ENCODE peak calls at places on chromosomes 12 and 14, in four cellular contexts. U is psoas muscle, A is mammary epithelial cell, O is cardiac fibroblast. N is an unnamed sample.

GRCh38 chr12:119208626-119209061 is 29.9 kb downstream of the HSPB8 start:
- DNase-seq in U (peak), A (peak), O (peak), N (peak)

GRCh38 chr14:64491637-64492036 is 12.0 kb downstream of the ZBTB25 start:
- DNase-seq in U (no peak), A (no peak), O (no peak), N (no peak)

GRCh38 chr12:52686756-52687487 is 6.7 kb upstream of the KRT1 start:
- DNase-seq in U (no peak), A (no peak), O (no peak), N (no peak)

GRCh38 chr14:67815573-67816235 is 686 bp downstream of the ZFYVE26 start:
- DNase-seq in U (no peak), A (peak), O (peak), N (peak)

GRCh38 chr14:68740798-68741480 is 51.9 kb downstream of the ZFP36L1 start:
- DNase-seq in U (no peak), A (no peak), O (no peak), N (no peak)

GRCh38 chr12:89566615-89567014 is 40.8 kb upstream of the POC1B start:
- DNase-seq in U (no peak), A (peak), O (peak), N (peak)

GRCh38 chr14:68349900-68350323 is 443.0 kb downstream of the ZFP36L1 start:
- DNase-seq in U (no peak), A (no peak), O (peak), N (no peak)

GRCh38 chr14:35531960-35532747 is 1.8 kb upstream of the INSM2 start:
- DNase-seq in U (no peak), A (no peak), O (no peak), N (no peak)

GRCh38 chr12:3281588-3282150 is 204.5 kb downstream of the TSPAN9 start:
- DNase-seq in U (no peak), A (no peak), O (peak), N (no peak)

GRCh38 chr14:101022916-101023435 is 119.5 kb upstream of the RTL1 start:
- DNase-seq in U (no peak), A (no peak), O (no peak), N (no peak)

GRCh38 chr12:18153826-18154225 is 63.8 kb upstream of the RERGL start:
- DNase-seq in U (no peak), A (no peak), O (no peak), N (no peak)

GRCh38 chr14:61609885-61610284 is 85.4 kb upstream of the HIF1A start:
- DNase-seq in U (no peak), A (no peak), O (peak), N (no peak)

GRCh38 chr12:75329918-75330826 is at the start of gene CAPS2:
- DNase-seq in U (peak), A (peak), O (peak), N (peak)

GRCh38 chr12:89497467-89497866 is 27.1 kb downstream of the GALNT4 start:
- DNase-seq in U (no peak), A (no peak), O (no peak), N (no peak)

GRCh38 chr12:132144115-132145071 is at the start of the genes DDX51 and NOC4L:
- DNase-seq in U (peak), A (peak), O (peak), N (peak)
- TF ChIP-seq CTCF in U (no peak), A (no peak), O (no peak), N (no peak)

DNA sequence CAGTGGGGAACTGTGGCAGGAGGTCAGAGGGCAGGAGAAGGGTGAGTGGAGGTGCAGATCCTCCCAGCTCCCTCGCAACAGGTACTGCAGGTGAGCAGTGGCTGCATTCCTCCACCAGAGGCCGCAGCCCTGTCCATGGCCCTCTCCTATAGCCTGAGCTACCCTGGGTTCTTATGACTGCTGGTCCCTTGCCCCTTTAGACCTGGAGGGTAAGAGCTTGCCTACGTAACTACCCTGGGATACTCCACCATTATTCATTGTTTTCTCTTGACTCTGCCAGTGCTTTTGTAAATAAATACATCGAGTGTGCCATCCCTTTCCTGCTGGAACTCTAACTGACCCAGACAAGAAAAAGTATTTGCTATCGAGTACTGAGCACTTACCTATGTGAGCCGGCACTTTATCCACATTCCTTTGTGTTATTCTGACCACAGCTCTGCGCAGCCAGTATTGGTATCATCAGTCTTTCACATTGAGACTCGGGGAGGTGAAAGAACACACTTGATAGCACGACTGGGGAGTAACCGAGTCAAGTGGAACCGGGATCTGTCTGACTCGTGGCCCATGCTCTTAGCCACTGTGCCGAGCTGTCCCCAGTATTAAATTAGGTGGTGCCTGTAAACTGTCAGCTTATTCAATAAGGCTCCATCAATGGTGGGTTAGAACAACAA is 38.5 kb downstream of the LTBP2 start:
- DNase-seq in U (no peak), A (peak), O (no peak), N (no peak)
- TF ChIP-seq CTCF in U (no peak), A (peak), O (no peak), N (no peak)

GRCh38 chr14:99326041-99326710 is 54.2 kb upstream of the BCL11B start:
- DNase-seq in U (no peak), A (no peak), O (no peak), N (no peak)

GRCh38 chr14:99327458-99328250 is 55.7 kb upstream of the BCL11B start:
- DNase-seq in U (no peak), A (peak), O (no peak), N (no peak)

GRCh38 chr14:99325016-99325415 is 53.0 kb upstream of the BCL11B start:
- DNase-seq in U (no peak), A (no peak), O (no peak), N (no peak)

GRCh38 chr14:99325591-99325990 is 53.6 kb upstream of the BCL11B start:
- DNase-seq in U (no peak), A (no peak), O (no peak), N (no peak)

DNA sequence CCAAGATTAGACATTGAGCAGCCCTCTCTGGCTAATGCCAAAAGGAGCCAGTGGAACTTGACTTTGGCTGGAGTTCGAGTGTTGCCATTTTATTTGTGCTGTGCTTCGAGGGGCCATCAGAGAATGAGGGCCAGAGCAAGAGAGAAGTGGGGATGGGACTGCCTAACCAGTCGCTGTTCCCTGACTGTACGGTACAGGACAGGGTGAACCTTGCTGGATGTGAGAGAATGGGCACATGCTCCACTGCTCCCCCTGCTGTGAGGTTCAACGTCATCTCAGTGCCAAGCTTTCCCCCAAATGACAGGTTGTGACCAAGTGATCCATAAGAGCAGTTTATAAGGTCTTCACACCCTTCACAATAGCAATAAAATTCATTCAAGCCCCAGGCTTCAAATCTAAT is 55.1 kb upstream of the BCL11B start:
- DNase-seq in U (no peak), A (no peak), O (no peak), N (no peak)
- TF ChIP-seq CTCF in U (no peak), A (peak), O (no peak), N (peak)

DNA sequence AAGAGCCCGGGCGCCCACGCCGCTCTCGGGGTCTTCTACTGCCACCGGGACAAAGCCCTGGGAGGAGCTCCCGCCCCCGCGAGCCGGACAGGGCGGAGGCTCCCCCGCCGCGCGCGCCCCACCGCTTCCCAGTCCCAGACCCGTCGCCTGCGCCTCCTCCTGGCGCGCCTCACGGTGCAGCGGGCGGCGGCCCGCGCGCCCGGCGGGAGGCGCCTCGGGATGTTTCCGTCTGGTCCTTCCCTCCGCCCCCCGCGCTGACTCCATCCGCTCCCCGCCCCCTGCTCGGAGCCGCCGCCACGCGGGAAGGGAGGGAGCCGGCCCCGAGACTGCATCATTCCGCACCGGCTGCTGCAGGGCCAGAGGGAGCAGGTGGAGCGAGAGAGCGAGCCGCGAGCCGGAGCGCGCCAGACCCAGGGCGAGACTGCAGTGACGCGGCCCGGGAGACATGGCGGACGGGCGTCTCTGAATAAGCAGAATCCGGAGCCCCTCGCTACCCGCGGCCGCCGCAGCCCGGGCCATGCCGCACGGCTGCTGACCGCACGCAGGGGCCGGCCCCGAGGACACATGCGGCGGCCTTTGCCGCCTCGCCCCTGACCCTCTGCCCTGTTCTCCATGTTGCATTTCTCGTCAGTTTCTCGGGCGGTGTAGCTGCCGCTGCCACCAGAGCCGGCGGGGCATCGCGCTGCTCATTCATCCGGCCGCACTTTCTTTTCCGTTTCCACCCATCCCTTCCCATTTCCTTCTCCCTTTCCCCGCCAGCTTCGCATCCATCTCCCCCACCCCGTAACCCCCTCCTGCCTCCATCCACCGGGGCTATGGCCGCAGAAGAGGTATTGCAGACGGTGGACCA is at the start of gene BICD1:
- DNase-seq in U (peak), A (peak), O (peak), N (peak)
- TF ChIP-seq CTCF in U (peak), A (peak), O (no peak), N (peak)

DNA sequence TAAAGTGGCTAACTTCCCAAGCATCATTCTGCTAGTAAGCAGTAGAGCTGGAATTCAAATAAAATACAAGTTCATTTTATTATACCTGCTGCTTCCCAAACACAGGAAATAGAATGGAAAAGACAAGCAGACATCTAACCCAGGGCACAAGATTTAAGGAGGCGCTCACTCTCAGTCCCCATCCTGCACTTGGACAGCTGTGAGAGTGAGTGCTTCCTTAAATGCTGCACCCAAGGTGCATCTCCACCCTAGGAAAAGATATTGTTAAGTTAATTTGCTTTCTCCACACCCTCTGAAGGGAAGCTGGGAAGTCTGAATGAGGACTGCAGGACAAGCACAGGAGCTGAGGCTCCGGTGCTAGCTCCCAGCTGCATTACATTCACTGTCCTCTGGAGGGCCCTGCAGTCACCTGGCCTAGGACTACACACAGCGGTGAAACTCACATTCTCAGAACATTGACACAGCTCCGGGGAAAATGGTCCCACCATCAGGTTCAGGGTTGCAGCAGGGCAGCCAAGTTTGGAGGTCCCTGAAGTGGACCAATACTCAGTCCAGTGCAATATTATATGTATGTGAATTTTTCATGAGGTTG is 14.2 kb downstream of the HEBP1 start:
- DNase-seq in U (no peak), A (no peak), O (peak), N (peak)
- TF ChIP-seq CTCF in U (peak), A (peak), O (peak), N (peak)

GRCh38 chr12:5064913-5065490 is 21.3 kb downstream of the KCNA5 start:
- DNase-seq in U (no peak), A (no peak), O (no peak), N (no peak)
- TF ChIP-seq CTCF in U (no peak), A (no peak), O (no peak), N (no peak)

GRCh38 chr12:93242154-93242958 is 135.4 kb upstream of the NUDT4 start:
- DNase-seq in U (no peak), A (no peak), O (no peak), N (no peak)
- TF ChIP-seq CTCF in U (peak), A (no peak), O (no peak), N (peak)

GRCh38 chr14:102594514-102595175 is 2.2 kb downstream of the RCOR1 start:
- DNase-seq in U (peak), A (peak), O (peak), N (peak)
- TF ChIP-seq CTCF in U (peak), A (peak), O (peak), N (peak)